ENCODE peak calls at places on chromosome 13, in seven cellular contexts. I is NCI-H1105 treated with DMSO at 0.1 percent for 48 hours; P is NCI-H1417 treated with DMSO at 0.1 percent for 48 hours; V is CD4-positive, CD25-positive, alpha-beta regulatory T cell; X is SK-N-SH; D is GOT3; Z is glutamatergic neuron. G is an unnamed sample.

GRCh38 chr13:19791953-19792537 is 9.3 kb upstream of the PSPC1 start:
- DNase-seq in V (no peak), X (no peak), I (no peak), D (no peak), P (no peak), Z (no peak), G (no peak)

GRCh38 chr13:88919970-88920628 is 1248.9 kb downstream of the SLITRK5 start:
- DNase-seq in I (no peak), Z (no peak), P (no peak), V (no peak), D (no peak), X (no peak), G (peak)

GRCh38 chr13:24050796-24051715 is 109.5 kb upstream of the SPATA13 start:
- DNase-seq in V (no peak), Z (no peak), I (no peak), D (no peak), X (no peak), P (no peak), G (no peak)

GRCh38 chr13:52736891-52737290 is 2.7 kb downstream of the CNMD start:
- DNase-seq in Z (no peak), V (no peak), D (no peak), P (no peak), X (no peak), I (no peak), G (no peak)

GRCh38 chr13:91184244-91184926 is 163.1 kb upstream of the MIR17HG start:
- DNase-seq in D (no peak), Z (no peak), I (no peak), P (no peak), V (no peak), X (no peak), G (no peak)

GRCh38 chr13:75544681-75545333 is 4.8 kb upstream of the UCHL3 start:
- DNase-seq in I (no peak), X (no peak), Z (no peak), D (no peak), P (no peak), V (no peak), G (no peak)

GRCh38 chr13:24276310-24276709 is 33.1 kb upstream of the C1QTNF9 start:
- DNase-seq in D (no peak), X (no peak), I (no peak), V (no peak), Z (no peak), P (no peak), G (no peak)

GRCh38 chr13:42001580-42001979 is 40.7 kb upstream of the VWA8 start:
- DNase-seq in V (no peak), I (no peak), Z (no peak), X (no peak), D (no peak), P (no peak), G (no peak)

GRCh38 chr13:46339035-46339666 is 47.9 kb downstream of the RUBCNL start:
- DNase-seq in X (no peak), P (no peak), Z (no peak), V (no peak), I (no peak), D (no peak), G (no peak)

GRCh38 chr13:43232866-43233265 is 209.5 kb downstream of the DNAJC15 start:
- DNase-seq in V (no peak), I (no peak), P (no peak), X (no peak), Z (no peak), D (no peak), G (no peak)

GRCh38 chr13:101433895-101434294 is 17.6 kb upstream of the NALCN start:
- DNase-seq in Z (no peak), I (no peak), V (no peak), P (no peak), D (no peak), X (no peak), G (no peak)

GRCh38 chr13:73480784-73481183 is 422.0 kb downstream of the KLF5 start:
- DNase-seq in I (no peak), X (no peak), Z (no peak), P (no peak), D (no peak), V (no peak), G (no peak)

GRCh38 chr13:106102776-106103175 is 432.7 kb downstream of the EFNB2 start:
- DNase-seq in D (no peak), P (no peak), Z (no peak), X (no peak), I (no peak), V (no peak), G (no peak)

GRCh38 chr13:94711561-94712286 is 621 bp downstream of the SOX21 start:
- DNase-seq in Z (peak), I (no peak), D (peak), P (no peak), V (no peak), X (peak), G (no peak)

GRCh38 chr13:105573134-105573533 is 962.3 kb downstream of the EFNB2 start:
- DNase-seq in D (no peak), I (no peak), X (no peak), P (no peak), V (no peak), Z (no peak), G (no peak)

GRCh38 chr13:75800545-75800944 is 164.4 kb downstream of the LMO7 start:
- DNase-seq in P (no peak), X (no peak), D (no peak), I (no peak), Z (no peak), V (no peak), G (no peak)

GRCh38 chr13:89324582-89324981 is 1653.4 kb downstream of the SLITRK5 start:
- DNase-seq in D (no peak), I (no peak), V (no peak), Z (no peak), P (no peak), X (no peak), G (no peak)

GRCh38 chr13:50892162-50892944 is 17.2 kb upstream of the RNASEH2B start:
- DNase-seq in Z (peak), V (peak), P (no peak), D (no peak), I (no peak), X (no peak), G (peak)

GRCh38 chr13:85582890-85583289 is 216.3 kb downstream of the SLITRK6 start:
- DNase-seq in D (no peak), V (no peak), Z (no peak), X (no peak), P (no peak), I (no peak), G (no peak)

GRCh38 chr13:94825507-94825906 is 113.2 kb upstream of the SOX21 start:
- DNase-seq in P (no peak), I (peak), D (no peak), V (no peak), X (peak), Z (peak), G (no peak)

GRCh38 chr13:46303743-46304385 is 83.2 kb downstream of the RUBCNL start:
- DNase-seq in D (no peak), V (no peak), X (no peak), I (no peak), Z (no peak), P (no peak), G (no peak)

G was measured in CD4-positive, alpha-beta T cell.